ENCODE peak calls at places on chromosome 14, in eight cellular contexts. One of them, this sample, is unnamed.

GRCh38 chr14:85921241-85921640 is 391.3 kb downstream of the FLRT2 start:
- DNase-seq in HCT116: no peak
- DNase-seq in choroid plexus epithelial cell: no peak
- DNase-seq in hypothalamus: no peak
- DNase-seq in KBM-7: no peak
- DNase-seq in GM12892: no peak
- DNase-seq in Kasumi-1: no peak
- DNase-seq in M059J: no peak
- DNase-seq in this sample: no peak

GRCh38 chr14:20803221-20803620 is 577 bp upstream of the RNASE1 start:
- DNase-seq in Kasumi-1: no peak
- DNase-seq in M059J: no peak
- DNase-seq in hypothalamus: peak
- DNase-seq in HCT116: no peak
- DNase-seq in choroid plexus epithelial cell: no peak
- DNase-seq in KBM-7: no peak
- DNase-seq in GM12892: no peak
- DNase-seq in this sample: no peak

GRCh38 chr14:103849151-103850013 is 2.0 kb upstream of the PPP1R13B start:
- DNase-seq in hypothalamus: no peak
- DNase-seq in choroid plexus epithelial cell: no peak
- DNase-seq in Kasumi-1: no peak
- DNase-seq in GM12892: no peak
- DNase-seq in KBM-7: no peak
- DNase-seq in HCT116: no peak
- DNase-seq in M059J: no peak
- DNase-seq in this sample: no peak

GRCh38 chr14:102809870-102810269 is 32.6 kb downstream of the TRAF3 start:
- DNase-seq in hypothalamus: no peak
- DNase-seq in M059J: no peak
- DNase-seq in GM12892: no peak
- DNase-seq in choroid plexus epithelial cell: no peak
- DNase-seq in KBM-7: no peak
- DNase-seq in Kasumi-1: no peak
- DNase-seq in HCT116: no peak
- DNase-seq in this sample: no peak

GRCh38 chr14:73567951-73568885 is 795 bp upstream of the ACOT2 start:
- DNase-seq in hypothalamus: no peak
- DNase-seq in Kasumi-1: no peak
- DNase-seq in M059J: peak
- DNase-seq in HCT116: no peak
- DNase-seq in choroid plexus epithelial cell: peak
- DNase-seq in GM12892: no peak
- DNase-seq in KBM-7: no peak
- DNase-seq in this sample: no peak

GRCh38 chr14:79378020-79378419 is 833.3 kb downstream of the DIO2 start:
- DNase-seq in HCT116: no peak
- DNase-seq in M059J: no peak
- DNase-seq in Kasumi-1: no peak
- DNase-seq in hypothalamus: no peak
- DNase-seq in GM12892: no peak
- DNase-seq in choroid plexus epithelial cell: no peak
- DNase-seq in KBM-7: no peak
- DNase-seq in this sample: no peak

GRCh38 chr14:23370221-23370620 is 2.4 kb upstream of the IL25 start:
- DNase-seq in choroid plexus epithelial cell: no peak
- DNase-seq in Kasumi-1: no peak
- DNase-seq in hypothalamus: no peak
- DNase-seq in KBM-7: no peak
- DNase-seq in M059J: no peak
- DNase-seq in HCT116: no peak
- DNase-seq in GM12892: no peak
- DNase-seq in this sample: no peak

GRCh38 chr14:94401083-94401482 is 12.7 kb upstream of the SERPINA1 start:
- DNase-seq in choroid plexus epithelial cell: no peak
- DNase-seq in hypothalamus: no peak
- DNase-seq in HCT116: no peak
- DNase-seq in GM12892: no peak
- DNase-seq in M059J: peak
- DNase-seq in KBM-7: no peak
- DNase-seq in Kasumi-1: no peak
- DNase-seq in this sample: no peak

GRCh38 chr14:96187216-96188050 is 17.2 kb upstream of the BDKRB2 start:
- DNase-seq in M059J: no peak
- DNase-seq in HCT116: no peak
- DNase-seq in Kasumi-1: no peak
- DNase-seq in choroid plexus epithelial cell: peak
- DNase-seq in hypothalamus: no peak
- DNase-seq in GM12892: no peak
- DNase-seq in KBM-7: no peak
- DNase-seq in this sample: no peak

GRCh38 chr14:65153101-65153500 is 50.8 kb upstream of the MAX start:
- DNase-seq in M059J: no peak
- DNase-seq in GM12892: no peak
- DNase-seq in HCT116: no peak
- DNase-seq in KBM-7: no peak
- DNase-seq in Kasumi-1: no peak
- DNase-seq in choroid plexus epithelial cell: no peak
- DNase-seq in hypothalamus: no peak
- DNase-seq in this sample: no peak

GRCh38 chr14:30894923-30895515 is 20.7 kb downstream of the COCH start:
- DNase-seq in choroid plexus epithelial cell: no peak
- DNase-seq in hypothalamus: no peak
- DNase-seq in HCT116: no peak
- DNase-seq in KBM-7: no peak
- DNase-seq in Kasumi-1: no peak
- DNase-seq in M059J: no peak
- DNase-seq in GM12892: no peak
- DNase-seq in this sample: no peak

This sample was measured in sciatic nerve.